ENCODE peak calls at places on chromosome 6, in eight cellular contexts. L, Q, F, O, V, C, W and N are unnamed samples.

GRCh38 chr6:16854986-16855385 is 93.7 kb upstream of the ATXN1 start:
- DNase-seq in C (no peak), F (no peak), L (no peak), W (no peak), V (no peak), Q (no peak), O (no peak), N (peak)

GRCh38 chr6:15489563-15489962 is 173.3 kb downstream of the DTNBP1 start:
- DNase-seq in L (no peak), C (no peak), V (no peak), W (no peak), O (no peak), Q (no peak), F (no peak), N (peak)

GRCh38 chr6:108562503-108562993 is 1.8 kb downstream of the FOXO3 start:
- DNase-seq in W (peak), C (peak), Q (peak), O (no peak), V (no peak), F (peak), L (no peak), N (no peak)

GRCh38 chr6:12481292-12481691 is 191.1 kb downstream of the EDN1 start:
- DNase-seq in Q (no peak), V (no peak), L (no peak), C (no peak), F (no peak), W (no peak), O (no peak), N (no peak)

GRCh38 chr6:140858381-140858971 is 1274.2 kb upstream of the GJE1 start:
- DNase-seq in W (no peak), L (no peak), Q (no peak), O (no peak), V (no peak), F (no peak), C (no peak), N (no peak)

GRCh38 chr6:88982720-88983119 is 19.3 kb upstream of the RNGTT start:
- DNase-seq in Q (peak), W (no peak), C (no peak), F (peak), V (peak), L (peak), O (no peak), N (peak)

GRCh38 chr6:107853226-107853625 is 29.1 kb upstream of the SCML4 start:
- DNase-seq in W (no peak), F (no peak), Q (no peak), C (no peak), V (no peak), L (no peak), O (no peak), N (no peak)

GRCh38 chr6:12009904-12010634 is 2.0 kb upstream of the HIVEP1 start:
- DNase-seq in Q (peak), O (no peak), L (no peak), C (no peak), W (no peak), V (no peak), F (no peak), N (peak)

GRCh38 chr6:157096522-157096921 is 226.8 kb downstream of the TMEM242 start:
- DNase-seq in W (no peak), F (no peak), Q (no peak), C (no peak), O (no peak), L (no peak), V (no peak), N (no peak)

GRCh38 chr6:43972915-43973304 is 154.3 kb downstream of the MRPL14 start:
- DNase-seq in W (no peak), O (no peak), C (peak), F (no peak), L (peak), Q (peak), V (peak), N (no peak)

GRCh38 chr6:43933111-43933885 is 163.3 kb downstream of the VEGFA start:
- DNase-seq in V (no peak), Q (no peak), F (no peak), O (no peak), W (no peak), L (no peak), C (no peak), N (no peak)

GRCh38 chr6:105364243-105364642 is 38.6 kb downstream of the PREP start:
- DNase-seq in F (no peak), W (no peak), V (no peak), L (no peak), Q (no peak), O (no peak), C (peak), N (no peak)

GRCh38 chr6:46821348-46821992 is 28.3 kb downstream of the MEP1A start:
- DNase-seq in F (no peak), W (no peak), C (no peak), Q (no peak), V (no peak), L (no peak), O (no peak), N (no peak)

GRCh38 chr6:164344801-164345291 is 930.3 kb downstream of the QKI start:
- DNase-seq in O (no peak), W (no peak), Q (no peak), F (no peak), L (no peak), C (no peak), V (no peak), N (no peak)

GRCh38 chr6:14193524-14193923 is 76.0 kb downstream of the CD83 start:
- DNase-seq in Q (no peak), O (no peak), V (no peak), L (no peak), F (no peak), C (no peak), W (no peak), N (no peak)

GRCh38 chr6:113595921-113596376 is 261.2 kb upstream of the MARCKS start:
- DNase-seq in L (peak), V (no peak), C (no peak), O (no peak), F (no peak), Q (peak), W (no peak), N (no peak)

GRCh38 chr6:47073125-47074110 is 31.3 kb upstream of the ADGRF1 start:
- DNase-seq in F (no peak), L (no peak), Q (no peak), V (no peak), W (no peak), C (no peak), O (no peak), N (peak)

GRCh38 chr6:135667694-135668455 is 170.3 kb upstream of the AHI1 start:
- DNase-seq in V (peak), C (peak), F (peak), O (no peak), W (peak), L (peak), Q (peak), N (no peak)

GRCh38 chr6:149900620-149901443 is 2.9 kb upstream of the RAET1E start:
- DNase-seq in L (no peak), F (no peak), Q (no peak), O (no peak), V (no peak), C (no peak), W (no peak), N (no peak)

GRCh38 chr6:112016335-112016734 is 37.6 kb upstream of the CCN6 start:
- DNase-seq in Q (peak), C (no peak), F (no peak), V (no peak), L (peak), W (no peak), O (no peak), N (no peak)

GRCh38 chr6:99016355-99016754 is 68.6 kb upstream of the FBXL4 start:
- DNase-seq in V (peak), Q (peak), O (no peak), L (no peak), C (no peak), F (no peak), W (no peak), N (no peak)

GRCh38 chr6:47653706-47654105 is 44.7 kb upstream of the ADGRF4 start:
- DNase-seq in F (no peak), L (no peak), V (no peak), Q (no peak), O (no peak), C (no peak), W (no peak), N (no peak)

GRCh38 chr6:53199156-53199555 is 50.5 kb upstream of the GCM1 start:
- DNase-seq in F (no peak), V (no peak), W (no peak), C (no peak), Q (no peak), L (no peak), O (no peak), N (peak)

GRCh38 chr6:3372184-3372846 is 84.5 kb downstream of the SLC22A23 start:
- DNase-seq in C (no peak), O (no peak), V (no peak), Q (no peak), F (no peak), W (no peak), L (no peak), N (no peak)

GRCh38 chr6:3228791-3229565 is 1.5 kb upstream of the TUBB2B start:
- DNase-seq in O (peak), C (peak), F (no peak), W (peak), L (no peak), V (no peak), Q (no peak), N (peak)

GRCh38 chr6:52027699-52028098 is 59.7 kb downstream of the PKHD1 start:
- DNase-seq in W (no peak), F (no peak), C (no peak), L (no peak), V (no peak), Q (no peak), O (no peak), N (no peak)

GRCh38 chr6:72624557-72625160 is 2.8 kb downstream of the KCNQ5 start:
- DNase-seq in W (no peak), V (no peak), L (no peak), Q (peak), C (no peak), F (peak), O (no peak), N (no peak)

GRCh38 chr6:166308769-166309589 is 787 bp upstream of the PRR18 start:
- DNase-seq in L (no peak), O (no peak), C (peak), W (no peak), V (no peak), Q (no peak), F (no peak), N (no peak)

GRCh38 chr6:107991061-107991460 is 33.1 kb upstream of the SEC63 start:
- DNase-seq in O (no peak), C (no peak), F (no peak), V (no peak), W (no peak), Q (peak), L (no peak), N (no peak)

GRCh38 chr6:14984454-14984853 is 261.4 kb upstream of the JARID2 start:
- DNase-seq in F (peak), V (no peak), C (peak), W (no peak), L (no peak), Q (no peak), O (no peak), N (no peak)

GRCh38 chr6:166872431-166873139 is 83.8 kb downstream of the RNASET2 start:
- DNase-seq in Q (no peak), O (no peak), W (no peak), C (no peak), F (no peak), V (no peak), L (no peak), N (no peak)

GRCh38 chr6:4912559-4912958 is 91.3 kb downstream of the RPP40 start:
- DNase-seq in V (no peak), Q (no peak), F (no peak), L (no peak), C (no peak), W (no peak), O (no peak), N (no peak)

GRCh38 chr6:34055223-34055933 is 90.5 kb downstream of the GRM4 start:
- DNase-seq in V (peak), L (no peak), W (peak), C (peak), O (peak), Q (peak), F (peak), N (peak)

GRCh38 chr6:4599924-4600323 is 176.3 kb upstream of the CDYL start:
- DNase-seq in F (peak), W (no peak), O (no peak), Q (peak), V (peak), C (no peak), L (no peak), N (no peak)

GRCh38 chr6:44855562-44856494 is 468.3 kb downstream of the CDC5L start:
- DNase-seq in V (peak), C (no peak), W (no peak), O (no peak), L (peak), Q (peak), F (no peak), N (no peak)

GRCh38 chr6:143538374-143538773 is 26.9 kb upstream of the FUCA2 start:
- DNase-seq in V (no peak), C (no peak), F (no peak), O (no peak), Q (no peak), L (no peak), W (no peak), N (no peak)

GRCh38 chr6:143535189-143535614 is 23.7 kb upstream of the FUCA2 start:
- DNase-seq in F (no peak), W (no peak), L (no peak), Q (no peak), C (no peak), V (no peak), O (no peak), N (no peak)

GRCh38 chr6:143536866-143537691 is 25.6 kb upstream of the FUCA2 start:
- DNase-seq in V (no peak), O (peak), Q (peak), W (peak), C (peak), L (no peak), F (peak), N (peak)

GRCh38 chr6:143539106-143539505 is 27.6 kb upstream of the FUCA2 start:
- DNase-seq in F (no peak), V (no peak), Q (no peak), W (no peak), L (no peak), O (no peak), C (no peak), N (no peak)

GRCh38 chr6:143536461-143536865 is 24.9 kb upstream of the FUCA2 start:
- DNase-seq in C (no peak), Q (peak), L (no peak), V (no peak), O (peak), W (peak), F (peak), N (no peak)
- TF ChIP-seq CTCF in C (no peak), Q (no peak), L (no peak), V (no peak), O (no peak), W (no peak), F (no peak), N (no peak)

DNA sequence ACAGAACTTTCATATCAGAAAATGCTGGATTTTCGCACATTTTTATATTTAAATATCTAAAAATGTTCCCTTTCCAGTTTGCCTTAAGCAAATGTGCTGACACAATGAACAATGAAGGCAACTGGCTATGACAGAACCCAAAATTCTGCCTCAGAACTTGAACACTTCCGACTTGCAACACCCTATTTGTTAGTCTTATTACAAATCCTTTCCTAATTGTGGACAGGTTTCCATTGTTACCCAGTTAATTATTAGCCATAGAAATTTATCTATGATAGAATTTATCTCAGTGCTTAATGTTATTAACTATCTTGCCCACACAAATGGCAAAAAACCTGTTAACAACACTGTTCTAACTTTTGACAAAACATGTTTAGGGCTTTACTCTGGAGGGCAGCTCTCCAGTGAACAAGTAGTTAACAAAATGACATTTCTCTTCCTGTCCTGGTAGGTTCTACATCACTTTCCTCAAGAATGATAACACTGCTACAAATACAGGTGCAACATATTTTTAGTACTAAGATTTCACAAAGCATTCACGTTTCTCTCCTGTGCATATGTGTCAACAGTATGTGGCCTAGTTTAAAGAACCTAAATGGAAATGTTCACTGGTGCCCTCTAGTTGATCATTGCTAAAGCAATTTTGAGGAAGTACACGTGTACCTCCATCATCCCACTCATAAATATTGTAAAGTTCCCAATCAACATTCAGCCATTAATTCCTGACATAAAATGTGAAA is 58.4 kb downstream of the HIVEP2 start:
- DNase-seq in O (no peak), V (no peak), W (no peak), L (no peak), F (peak), Q (peak), C (no peak), N (no peak)
- TF ChIP-seq CTCF in O (peak), V (no peak), W (no peak), L (peak), F (peak), Q (peak), C (peak), N (peak)

DNA sequence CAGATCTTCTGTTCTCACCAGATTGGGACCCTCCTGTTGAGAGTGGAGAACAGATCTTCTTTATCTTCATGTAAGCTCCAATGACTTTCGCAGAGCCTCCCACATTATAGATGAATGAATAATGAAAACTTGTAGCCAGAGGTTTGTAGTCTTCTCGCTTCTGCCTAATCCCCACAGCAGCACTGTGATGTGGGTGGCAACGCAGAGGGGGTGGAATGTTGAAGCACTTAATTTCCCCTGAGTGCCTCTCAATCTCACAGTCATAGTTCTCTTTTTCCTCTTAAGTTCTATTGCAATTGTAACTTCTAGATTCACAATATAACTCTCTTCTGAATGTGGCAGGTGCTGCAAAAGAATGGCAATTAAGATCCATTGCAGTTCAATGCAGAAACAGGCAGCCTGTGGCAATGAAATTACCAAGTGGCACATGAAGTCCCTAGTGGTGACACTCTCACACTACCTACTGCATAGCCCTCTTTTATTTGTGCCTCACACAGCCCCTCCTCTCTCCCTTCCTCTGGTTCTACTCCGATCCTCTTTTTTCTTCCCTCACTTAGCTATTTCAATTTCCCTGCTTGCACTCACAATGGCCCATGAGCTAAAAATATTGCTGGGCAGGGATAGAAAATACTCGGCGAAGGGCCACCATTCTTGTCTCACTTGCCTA is 281.9 kb downstream of the UBE3D start:
- DNase-seq in O (no peak), V (no peak), C (no peak), W (no peak), F (peak), L (no peak), Q (no peak), N (no peak)
- TF ChIP-seq CTCF in O (no peak), V (peak), C (peak), W (peak), F (no peak), L (no peak), Q (peak), N (peak)

DNA sequence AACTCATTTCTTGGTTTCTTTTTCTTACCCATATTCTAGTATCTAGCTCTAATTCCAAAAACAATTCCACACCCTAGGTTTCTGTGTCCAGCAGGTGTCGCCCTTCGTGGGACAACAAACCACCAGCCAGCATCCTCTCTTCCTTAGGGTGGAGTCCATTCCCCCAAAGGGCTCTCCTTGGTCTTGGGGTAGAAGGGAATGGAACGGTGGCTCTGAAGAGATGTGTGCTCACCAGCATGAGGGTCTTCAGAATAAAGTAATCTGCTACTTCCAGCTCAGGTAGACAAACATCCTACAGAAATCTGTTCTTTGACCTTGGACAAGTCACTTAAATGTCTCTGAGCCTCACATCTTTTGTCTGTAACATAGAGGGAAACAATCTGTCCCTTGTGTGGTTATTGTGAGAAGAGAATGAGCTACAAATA is 7.2 kb downstream of the HLA-DMB start:
- DNase-seq in L (peak), O (peak), F (peak), W (peak), Q (peak), C (peak), V (peak), N (no peak)
- TF ChIP-seq CTCF in L (peak), O (peak), F (peak), W (peak), Q (peak), C (peak), V (peak), N (peak)

GRCh38 chr6:160767647-160768019 is 65.6 kb downstream of the PLG start:
- DNase-seq in Q (no peak), V (no peak), L (no peak), W (no peak), O (no peak), C (no peak), F (no peak), N (no peak)
- TF ChIP-seq CTCF in Q (no peak), V (no peak), L (no peak), W (peak), O (no peak), C (peak), F (no peak), N (no peak)

GRCh38 chr6:41332842-41333736 is 2.3 kb upstream of the NCR2 start:
- DNase-seq in W (no peak), Q (no peak), C (no peak), O (no peak), V (no peak), F (no peak), L (no peak), N (no peak)
- TF ChIP-seq CTCF in W (no peak), Q (no peak), C (no peak), O (no peak), V (no peak), F (no peak), L (no peak), N (no peak)

GRCh38 chr6:55916188-55916587 is 40.8 kb upstream of the BMP5 start:
- DNase-seq in F (no peak), V (no peak), C (no peak), L (no peak), W (no peak), O (no peak), Q (peak), N (no peak)

GRCh38 chr6:55917756-55918415 is 42.5 kb upstream of the BMP5 start:
- DNase-seq in L (no peak), W (no peak), O (no peak), F (no peak), Q (peak), V (no peak), C (no peak), N (no peak)

GRCh38 chr6:55918639-55919038 is 43.2 kb upstream of the BMP5 start:
- DNase-seq in W (no peak), Q (peak), L (peak), V (no peak), C (no peak), O (no peak), F (no peak), N (no peak)

GRCh38 chr6:55922406-55922805 is 47.0 kb upstream of the BMP5 start:
- DNase-seq in C (no peak), L (no peak), F (no peak), W (no peak), Q (no peak), O (no peak), V (no peak), N (no peak)

GRCh38 chr6:55919909-55920308 is 44.5 kb upstream of the BMP5 start:
- DNase-seq in O (no peak), C (no peak), L (no peak), F (no peak), Q (no peak), W (no peak), V (no peak), N (no peak)
- TF ChIP-seq CTCF in O (no peak), C (no peak), L (no peak), F (no peak), Q (no peak), W (no peak), V (no peak), N (no peak)

GRCh38 chr6:142537612-142538478 is 236.0 kb downstream of the ADGRG6 start:
- DNase-seq in C (no peak), L (no peak), O (no peak), V (no peak), Q (peak), W (no peak), F (peak), N (no peak)
- TF ChIP-seq CTCF in C (no peak), L (peak), O (no peak), V (peak), Q (peak), W (peak), F (peak), N (peak)